ENCODE peak calls at places on chromosomes 13 and 19, in nine cellular contexts. L is transverse colon; J is natural killer cell; E is WTC11; K is GM23338; R is CD4-positive, alpha-beta T cell; G is DND-41; Q is uterus; D is brain microvascular endothelial cell. Y is an unnamed sample.

GRCh38 chr19:10855879-10856522 is 7.8 kb downstream of the C19orf38 start:
- DNase-seq in L (no peak), J (no peak), E (peak), K (peak), R (no peak), G (peak), Q (no peak), D (no peak), Y (no peak)

GRCh38 chr13:74040200-74040599 is 94.0 kb downstream of the KLF12 start:
- DNase-seq in L (peak), J (no peak), E (peak), K (peak), R (no peak), G (peak), Q (no peak), D (peak), Y (no peak)

GRCh38 chr19:41225238-41226052 is 6.4 kb downstream of the AXL start:
- DNase-seq in L (peak), J (no peak), E (peak), K (peak), R (peak), G (no peak), Q (peak), D (peak), Y (peak)

GRCh38 chr19:1811472-1811894 is 593 bp downstream of the ATP8B3 start:
- DNase-seq in L (peak), J (peak), E (no peak), K (no peak), R (peak), G (peak), Q (peak), D (peak), Y (peak)

GRCh38 chr19:8973501-8974091 is 36.6 kb downstream of the MUC16 start:
- DNase-seq in L (no peak), J (no peak), E (no peak), K (peak), R (no peak), G (peak), Q (no peak), D (peak), Y (no peak)

GRCh38 chr19:19485161-19485997 is 30.0 kb downstream of the TSSK6 start:
- DNase-seq in L (no peak), J (no peak), E (no peak), K (no peak), R (no peak), G (no peak), Q (no peak), D (peak), Y (no peak)

GRCh38 chr13:93614776-93615175 is 388.2 kb downstream of the GPC6 start:
- DNase-seq in L (no peak), J (no peak), E (no peak), K (no peak), R (no peak), G (no peak), Q (no peak), D (no peak), Y (no peak)

GRCh38 chr13:48493076-48493765 is 39.7 kb downstream of the RCBTB2 start:
- DNase-seq in L (no peak), J (no peak), E (no peak), K (no peak), R (no peak), G (peak), Q (no peak), D (no peak), Y (no peak)

GRCh38 chr13:63048648-63049047 is 1633.0 kb upstream of the PCDH20 start:
- DNase-seq in L (no peak), J (no peak), E (no peak), K (peak), R (no peak), G (no peak), Q (no peak), D (no peak), Y (no peak)

GRCh38 chr19:30665449-30665848 is 293.3 kb downstream of the ZNF536 start:
- DNase-seq in L (no peak), J (no peak), E (no peak), K (no peak), R (no peak), G (no peak), Q (no peak), D (no peak), Y (no peak)

GRCh38 chr19:49150106-49150943 is 4.9 kb downstream of the HRC start:
- DNase-seq in L (peak), J (peak), E (peak), K (peak), R (peak), G (peak), Q (peak), D (peak), Y (peak)

GRCh38 chr19:15096223-15096622 is 11.0 kb upstream of the SYDE1 start:
- DNase-seq in L (no peak), J (no peak), E (no peak), K (no peak), R (no peak), G (no peak), Q (no peak), D (no peak), Y (no peak)

GRCh38 chr19:35038623-35039512 is 2.7 kb upstream of the HPN start:
- DNase-seq in L (no peak), J (no peak), E (no peak), K (no peak), R (no peak), G (no peak), Q (no peak), D (no peak), Y (no peak)

GRCh38 chr19:5349041-5349440 is 8.4 kb upstream of the PTPRS start:
- DNase-seq in L (no peak), J (no peak), E (peak), K (peak), R (no peak), G (no peak), Q (no peak), D (no peak), Y (no peak)

GRCh38 chr19:16373539-16373938 is 48.9 kb downstream of the KLF2 start:
- DNase-seq in L (no peak), J (no peak), E (no peak), K (no peak), R (no peak), G (no peak), Q (peak), D (peak), Y (no peak)

GRCh38 chr13:42277618-42278276 is 5.8 kb downstream of the AKAP11 start:
- DNase-seq in L (no peak), J (no peak), E (no peak), K (no peak), R (no peak), G (no peak), Q (no peak), D (peak), Y (no peak)

GRCh38 chr13:101453784-101454201 is 1.3 kb downstream of the ITGBL1 start:
- DNase-seq in L (peak), J (no peak), E (peak), K (peak), R (no peak), G (no peak), Q (no peak), D (no peak), Y (no peak)

GRCh38 chr19:15107056-15108010 is at the start of gene SYDE1:
- DNase-seq in L (no peak), J (no peak), E (peak), K (peak), R (no peak), G (peak), Q (peak), D (no peak), Y (no peak)

GRCh38 chr13:33871207-33872004 is 53.5 kb downstream of the RFC3 start:
- DNase-seq in L (no peak), J (no peak), E (no peak), K (no peak), R (no peak), G (no peak), Q (no peak), D (no peak), Y (no peak)

GRCh38 chr13:108629353-108629752 is at the start of gene MYO16:
- DNase-seq in L (no peak), J (no peak), E (no peak), K (peak), R (no peak), G (no peak), Q (no peak), D (no peak), Y (no peak)

DNA sequence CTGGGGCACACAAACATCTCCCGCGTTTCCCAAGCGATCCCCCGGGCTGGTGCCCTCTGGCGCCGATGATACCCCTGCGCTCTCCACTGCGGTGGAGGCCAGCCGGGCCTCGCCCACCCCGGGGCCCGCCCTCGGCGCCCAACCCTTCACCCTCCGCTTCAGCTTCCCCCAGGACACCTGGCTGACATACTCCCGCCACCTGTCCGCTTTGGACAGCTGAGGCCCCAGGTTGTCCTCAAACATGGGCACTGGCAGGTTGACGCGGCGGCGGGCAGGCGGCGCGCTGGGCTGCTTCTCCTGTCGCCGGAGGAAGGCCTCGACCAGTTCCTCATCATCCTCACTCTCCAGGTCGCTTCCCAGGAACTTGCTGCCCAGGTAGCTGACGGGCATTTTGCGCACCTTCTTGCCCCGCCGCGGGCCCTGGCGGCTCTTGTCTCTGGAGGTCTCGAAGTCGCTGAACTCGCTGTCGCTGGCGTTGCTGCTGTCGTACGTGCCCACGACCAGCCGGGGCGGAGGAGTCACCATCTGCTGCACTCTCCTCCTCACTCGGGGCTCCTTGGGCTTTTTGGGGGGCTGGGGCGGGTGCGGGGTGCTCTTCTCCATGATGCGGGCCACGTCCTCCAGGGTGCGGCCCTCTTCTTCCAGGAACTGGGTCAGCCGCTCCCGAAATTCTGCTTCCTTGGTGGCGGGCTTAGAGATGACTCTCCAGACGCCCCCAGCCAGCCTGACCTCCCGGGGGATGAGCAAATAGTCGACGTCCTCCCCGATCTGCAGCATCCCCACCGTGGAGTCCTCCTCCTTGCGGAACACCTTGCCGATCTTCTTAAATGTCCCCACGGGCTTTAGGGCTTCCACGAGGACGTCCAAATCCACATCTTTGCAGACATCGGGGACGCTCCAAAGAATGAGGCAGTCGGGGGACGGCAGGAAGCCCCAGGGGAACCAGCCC is 1.1 kb downstream of the CCDC8 start:
- DNase-seq in L (no peak), J (no peak), E (no peak), K (no peak), R (no peak), G (no peak), Q (no peak), D (no peak), Y (no peak)
- TF ChIP-seq CTCF in L (no peak), J (no peak), E (no peak), K (no peak), R (no peak), G (no peak), Q (no peak), D (peak), Y (no peak)

GRCh38 chr13:114044486-114044885 is 70.6 kb upstream of the C13orf46 start:
- DNase-seq in L (no peak), J (no peak), E (no peak), K (no peak), R (no peak), G (peak), Q (peak), D (no peak), Y (no peak)

GRCh38 chr13:114045113-114045735 is 71.3 kb upstream of the C13orf46 start:
- DNase-seq in L (no peak), J (no peak), E (no peak), K (no peak), R (no peak), G (no peak), Q (no peak), D (no peak), Y (no peak)

GRCh38 chr13:114041493-114041892 is 67.6 kb upstream of the C13orf46 start:
- DNase-seq in L (no peak), J (no peak), E (no peak), K (no peak), R (no peak), G (no peak), Q (no peak), D (no peak), Y (no peak)

GRCh38 chr13:114042066-114042815 is 68.4 kb upstream of the C13orf46 start:
- DNase-seq in L (no peak), J (no peak), E (no peak), K (no peak), R (no peak), G (no peak), Q (no peak), D (no peak), Y (no peak)

GRCh38 chr13:114043421-114044053 is 69.7 kb upstream of the C13orf46 start:
- DNase-seq in L (peak), J (no peak), E (no peak), K (peak), R (no peak), G (no peak), Q (peak), D (peak), Y (no peak)
- TF ChIP-seq CTCF in L (no peak), J (no peak), E (no peak), K (no peak), R (no peak), G (no peak), Q (no peak), D (peak), Y (no peak)

DNA sequence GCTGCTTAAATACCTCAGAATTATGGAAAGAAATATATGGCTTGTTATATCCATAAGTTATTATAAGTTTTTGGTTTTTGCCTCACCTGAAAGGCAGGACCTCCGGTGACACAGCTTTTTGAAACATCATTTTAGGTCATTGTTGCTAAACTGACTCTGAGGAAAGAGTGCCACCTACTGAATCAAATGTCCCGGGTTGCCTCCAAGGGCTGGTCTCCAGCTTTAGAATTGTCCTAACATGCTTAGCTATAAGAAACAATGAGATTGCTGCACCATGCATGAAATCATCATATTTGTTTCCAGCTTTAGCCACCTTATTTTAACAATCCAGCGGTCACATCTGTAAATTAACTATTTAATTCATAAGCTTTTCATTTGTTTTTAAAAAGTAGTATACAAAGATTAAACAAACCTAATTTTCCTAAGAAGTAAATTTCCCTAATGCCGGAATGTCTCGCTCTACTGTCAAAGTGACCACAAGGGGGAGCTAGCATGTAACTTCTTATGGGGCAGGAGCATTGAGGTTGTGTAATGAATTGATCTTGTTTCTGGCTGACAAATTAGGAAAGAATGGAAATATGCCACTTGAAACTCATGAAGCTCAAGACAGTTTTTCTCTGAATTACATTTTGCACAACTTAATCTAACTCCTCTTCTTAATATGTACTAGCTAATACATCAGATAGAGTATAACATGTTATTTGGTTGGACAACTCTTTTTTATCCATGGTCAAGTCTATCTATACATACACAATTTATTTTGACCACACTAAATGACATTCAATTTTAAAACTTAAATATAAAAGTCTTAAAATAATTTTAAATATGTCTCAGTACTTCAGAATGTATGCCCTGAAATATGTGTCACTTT is 6.7 kb upstream of the PCDH17 start:
- DNase-seq in L (peak), J (no peak), E (peak), K (peak), R (no peak), G (no peak), Q (no peak), D (peak), Y (no peak)
- TF ChIP-seq CTCF in L (peak), J (no peak), E (peak), K (peak), R (peak), G (peak), Q (peak), D (peak), Y (no peak)

DNA sequence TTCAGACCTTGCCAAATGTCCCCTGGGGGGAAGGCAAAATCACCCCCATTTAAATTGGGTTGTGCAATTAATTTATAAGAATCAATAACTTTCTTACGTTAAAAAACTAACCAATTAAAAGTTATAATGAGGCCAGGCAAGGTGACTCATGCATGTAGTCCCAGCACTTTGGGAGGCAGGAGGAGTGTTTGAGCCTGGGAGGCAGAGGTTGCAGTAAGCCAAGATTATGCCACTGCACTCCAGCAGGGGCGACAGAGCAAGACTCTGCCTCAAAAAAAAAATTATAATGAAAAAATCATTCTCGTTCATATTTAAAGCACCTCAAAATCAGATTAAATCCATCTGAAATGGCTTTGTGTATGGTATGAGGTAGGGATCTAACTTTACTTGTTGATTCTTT is 18.4 kb upstream of the SIGLEC14 start:
- DNase-seq in L (no peak), J (no peak), E (no peak), K (no peak), R (no peak), G (no peak), Q (no peak), D (peak), Y (no peak)
- TF ChIP-seq CTCF in L (no peak), J (no peak), E (no peak), K (peak), R (no peak), G (no peak), Q (no peak), D (peak), Y (no peak)

Y was measured in omental fat pad.